ENCODE peak calls at places on chromosomes 2 and 18, in four cellular contexts. K, H, U and E are unnamed samples.
A peak's percentile ranks its signal among the peaks of the same experiment; 100 is the strongest.

GRCh38 chr2:64363848-64364247 is 90.1 kb upstream of the LGALSL start:
- DNase-seq in K (no peak), U (no peak), H (no peak), E (no peak)

GRCh38 chr2:201358684-201359083 is 1.5 kb upstream of the FLACC1 start:
- DNase-seq in H (peak; percentile 80), U (peak; percentile 83), K (no peak), E (no peak)

GRCh38 chr2:219658861-219659260 is 31.4 kb downstream of the SLC4A3 start:
- DNase-seq in H (no peak), K (no peak), U (no peak), E (no peak)

GRCh38 chr2:61538920-61539559 is 884 bp upstream of the XPO1 start:
- DNase-seq in K (peak; percentile 71), H (peak; percentile 41), U (peak; percentile 41), E (peak; percentile 19)

GRCh38 chr18:75475228-75475627 is 47.7 kb upstream of the SMIM21 start:
- DNase-seq in H (peak; percentile 86), K (no peak), U (peak; percentile 60), E (no peak)

GRCh38 chr2:120994301-120994700 is 258.6 kb downstream of the GLI2 start:
- DNase-seq in K (no peak), H (no peak), U (no peak), E (no peak)

GRCh38 chr18:49856531-49856930 is 43.2 kb upstream of the ACAA2 start:
- DNase-seq in K (no peak), U (no peak), H (no peak), E (no peak)

GRCh38 chr2:32947076-32947483 is 327 bp downstream of the LTBP1 start:
- DNase-seq in K (no peak), H (no peak), U (no peak), E (peak; percentile 25)

GRCh38 chr18:23352042-23352441 is 101.0 kb upstream of the RIOK3 start:
- DNase-seq in U (no peak), K (no peak), H (no peak), E (no peak)

GRCh38 chr2:41963661-41964525 is 83.9 kb upstream of the PKDCC start:
- DNase-seq in U (peak; percentile 45), H (peak; percentile 37), K (no peak), E (peak; percentile 85)

GRCh38 chr2:70988151-70988550 is 6.5 kb downstream of the TEX261 start:
- DNase-seq in H (no peak), U (no peak), K (no peak), E (no peak)

GRCh38 chr2:230899786-230900185 is 25.3 kb downstream of the GPR55 start:
- DNase-seq in K (no peak), H (no peak), U (no peak), E (no peak)

GRCh38 chr18:20971886-20972267 is 139.7 kb downstream of the ROCK1 start:
- DNase-seq in K (peak; percentile 15), H (peak; percentile 33), U (peak; percentile 18), E (no peak)

GRCh38 chr18:35526476-35527120 is 28.8 kb upstream of the INO80C start:
- DNase-seq in U (peak; percentile 68), K (no peak), H (peak; percentile 39), E (peak; percentile 18)

GRCh38 chr2:163155279-163155883 is 316.8 kb upstream of the KCNH7 start:
- DNase-seq in H (peak; percentile 55), K (no peak), U (peak; percentile 58), E (no peak)

GRCh38 chr2:85458611-85459563 is 40.4 kb downstream of the SH2D6 start:
- DNase-seq in U (no peak), H (no peak), K (no peak), E (no peak)

GRCh38 chr2:18804540-18804939 is 215.2 kb upstream of the NT5C1B start:
- DNase-seq in K (no peak), H (no peak), U (no peak), E (no peak)

GRCh38 chr2:46134531-46135229 is 162.5 kb upstream of the EPAS1 start:
- DNase-seq in U (no peak), H (peak; percentile 40), K (no peak), E (no peak)

GRCh38 chr2:142989276-142990204 is 112.1 kb downstream of the KYNU start:
- DNase-seq in K (peak; percentile 12), U (peak; percentile 81), H (peak; percentile 62), E (no peak)

GRCh38 chr2:26850002-26850431 is 2.1 kb downstream of the DPYSL5 start:
- DNase-seq in K (peak; percentile 6), H (no peak), U (no peak), E (no peak)

GRCh38 chr2:47218066-47218581 is 63.0 kb upstream of the STPG4 start:
- DNase-seq in H (no peak), U (peak; percentile 64), K (no peak), E (peak; percentile 79)

GRCh38 chr2:191847764-191848163 is 876 bp upstream of the CAVIN2 start:
- DNase-seq in U (peak; percentile 70), H (no peak), K (no peak), E (no peak)

GRCh38 chr18:43113220-43113895 is 2.1 kb downstream of the RIT2 start:
- DNase-seq in H (no peak), U (no peak), K (no peak), E (no peak)

GRCh38 chr18:24987933-24988840 is 363.8 kb downstream of the ZNF521 start:
- DNase-seq in U (no peak), K (no peak), H (no peak), E (no peak)

GRCh38 chr18:69484699-69485396 is 84.2 kb downstream of the DOK6 start:
- DNase-seq in U (peak; percentile 53), K (no peak), H (peak; percentile 45), E (no peak)

GRCh38 chr2:20668470-20668869 is 1.5 kb downstream of the GDF7 start:
- DNase-seq in H (no peak), U (no peak), K (no peak), E (no peak)

GRCh38 chr2:11998218-11998617 is 251.8 kb downstream of the LPIN1 start:
- DNase-seq in H (peak; percentile 23), K (peak; percentile 21), U (no peak), E (no peak)

GRCh38 chr2:40741532-40741931 is 289.6 kb upstream of the SLC8A1 start:
- DNase-seq in K (no peak), U (peak; percentile 9), H (no peak), E (no peak)

GRCh38 chr2:225773143-225773542 is 373.6 kb downstream of the NYAP2 start:
- DNase-seq in K (no peak), H (no peak), U (no peak), E (no peak)

GRCh38 chr2:75007819-75008218 is 49.4 kb downstream of the POLE4 start:
- DNase-seq in K (no peak), H (no peak), U (no peak), E (no peak)